ENCODE peak calls at places on chromosomes 4 and X, in seven cellular contexts. D is prostate gland, W is fibroblast of the aortic adventitia, P is left ventricle myocardium inferior, Q is astrocyte of the cerebellum, E is AG10803, V is Peyer's patch. O is an unnamed sample.

GRCh38 chrX:24341795-24342194 is 18.6 kb upstream of the SUPT20HL1 start:
- DNase-seq in Q (peak), E (peak), V (no peak), P (no peak), W (peak), D (no peak), O (no peak)

GRCh38 chr4:108851346-108851745 is 88.5 kb upstream of the ETNPPL start:
- DNase-seq in E (peak), W (peak), P (no peak), V (no peak), D (no peak), Q (peak), O (no peak)

GRCh38 chrX:2461711-2462016 is 39.1 kb downstream of the DHRSX start:
- DNase-seq in V (no peak), Q (no peak), E (no peak), P (no peak), W (no peak), D (no peak), O (no peak)

GRCh38 chr4:119739796-119740195 is 111.2 kb upstream of the PDE5A start:
- DNase-seq in D (no peak), E (no peak), W (no peak), P (no peak), Q (no peak), V (no peak), O (no peak)

GRCh38 chr4:7904108-7904516 is 35.5 kb downstream of the AFAP1 start:
- DNase-seq in Q (peak), P (no peak), V (no peak), W (peak), E (peak), D (no peak), O (no peak)

GRCh38 chrX:19034025-19034424 is 50.1 kb upstream of the PHKA2 start:
- DNase-seq in E (no peak), W (no peak), Q (no peak), D (no peak), P (no peak), V (no peak), O (no peak)

GRCh38 chrX:73944582-73944947 is 359.4 kb upstream of the ZCCHC13 start:
- DNase-seq in Q (no peak), W (peak), D (no peak), V (no peak), P (no peak), E (no peak), O (no peak)

GRCh38 chr4:71411976-71412375 is 73.2 kb downstream of the SLC4A4 start:
- DNase-seq in W (peak), V (no peak), Q (no peak), D (no peak), E (peak), P (no peak), O (no peak)

GRCh38 chr4:182427530-182427929 is 184.3 kb downstream of the TENM3 start:
- DNase-seq in P (no peak), W (peak), V (no peak), Q (no peak), E (peak), D (no peak), O (no peak)

GRCh38 chrX:41561045-41561444 is 113.9 kb downstream of the NYX start:
- DNase-seq in V (peak), P (no peak), W (peak), E (peak), D (no peak), Q (peak), O (no peak)

GRCh38 chrX:132146456-132146855 is 18.6 kb upstream of the FRMD7 start:
- DNase-seq in Q (no peak), V (no peak), E (no peak), W (no peak), D (no peak), P (no peak), O (no peak)

DNA sequence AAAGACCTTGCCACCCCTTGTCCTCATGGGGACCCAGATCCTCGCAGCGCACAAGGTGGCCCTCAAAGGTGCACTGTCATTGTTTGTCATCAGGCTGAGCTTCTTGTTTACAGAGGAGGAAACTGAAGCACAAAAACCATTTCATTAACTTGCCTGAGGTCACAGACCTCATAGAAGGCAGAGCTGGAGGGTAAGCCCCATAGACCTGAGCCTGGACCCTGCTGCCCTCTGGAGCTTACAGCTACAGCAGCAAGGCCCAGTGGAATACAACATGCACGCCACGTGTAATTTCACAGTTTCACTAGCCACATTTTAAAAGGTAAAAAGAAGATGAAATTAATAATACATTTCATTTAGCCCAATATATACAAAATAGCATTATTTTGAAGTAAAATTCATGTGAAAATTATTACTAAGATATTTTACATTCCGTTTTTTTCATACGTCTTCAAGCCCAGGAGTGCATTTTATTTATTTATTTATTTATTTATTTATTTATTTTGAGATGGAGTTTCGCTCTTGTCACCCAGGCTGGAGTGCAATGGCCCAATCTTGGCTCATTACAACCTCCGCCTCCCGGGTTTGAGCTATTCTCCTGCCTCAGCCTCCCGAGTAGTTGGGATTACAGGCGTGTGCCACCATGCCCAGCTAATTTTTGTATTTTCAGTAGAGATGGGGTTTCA is 8.8 kb downstream of the JAKMIP1 start:
- DNase-seq in Q (no peak), W (no peak), P (no peak), V (no peak), E (no peak), D (no peak), O (no peak)
- TF ChIP-seq CTCF in Q (no peak), W (no peak), P (no peak), V (no peak), E (no peak), D (no peak), O (peak)

GRCh38 chrX:54641530-54641929 is 111.5 kb downstream of the GNL3L start:
- DNase-seq in P (no peak), W (no peak), V (no peak), E (no peak), Q (no peak), D (no peak), O (no peak)

GRCh38 chrX:54639018-54639345 is 109.0 kb downstream of the GNL3L start:
- DNase-seq in D (no peak), V (no peak), E (no peak), P (no peak), Q (no peak), W (no peak), O (no peak)

GRCh38 chrX:54639346-54640102 is 109.5 kb downstream of the GNL3L start:
- DNase-seq in D (peak), Q (peak), P (peak), E (peak), V (peak), W (peak), O (peak)

GRCh38 chrX:54640103-54640428 is 110.0 kb downstream of the GNL3L start:
- DNase-seq in P (no peak), E (no peak), V (no peak), W (no peak), Q (no peak), D (no peak), O (no peak)

DNA sequence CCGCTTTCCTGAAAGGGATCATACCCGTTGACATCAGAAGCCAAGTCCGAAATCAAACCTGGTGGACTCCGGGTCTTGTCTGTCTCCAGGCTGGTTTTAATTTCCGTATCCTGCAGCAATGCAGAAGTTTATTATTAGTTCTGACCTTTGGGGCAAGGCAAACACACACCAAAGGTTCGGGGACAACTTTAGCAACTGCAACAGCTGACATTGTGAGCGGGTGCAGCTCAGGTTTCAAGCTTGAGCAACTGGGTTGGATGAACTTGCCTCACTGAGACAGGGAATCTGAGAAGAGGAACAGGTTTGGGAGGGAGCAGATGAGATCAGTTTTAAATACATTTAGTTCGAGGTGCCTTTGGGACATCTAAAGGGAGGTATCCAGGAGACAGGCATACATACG is 110.7 kb downstream of the GNL3L start:
- DNase-seq in P (no peak), Q (no peak), V (no peak), W (no peak), D (no peak), E (no peak), O (no peak)
- H3K4me3 ChIP-seq in P (no peak), Q (no peak), V (no peak), W (no peak), D (no peak), E (no peak), O (no peak)

GRCh38 chr4:2262944-2263250 is 988 bp upstream of the MXD4 start:
- DNase-seq in W (no peak), V (no peak), D (no peak), P (no peak), Q (no peak), E (no peak), O (no peak)

GRCh38 chr4:2261853-2262144 is at the start of gene MXD4:
- DNase-seq in W (no peak), Q (no peak), E (no peak), V (no peak), P (no peak), D (no peak), O (no peak)

GRCh38 chr4:2263701-2264321 is 1.9 kb upstream of the MXD4 start:
- DNase-seq in E (no peak), Q (no peak), P (peak), D (no peak), W (no peak), V (no peak), O (no peak)

GRCh38 chr4:2261110-2261852 is 628 bp downstream of the MXD4 start:
- DNase-seq in D (no peak), V (peak), E (peak), P (peak), W (peak), Q (no peak), O (no peak)

GRCh38 chr4:2262145-2262943 is 435 bp upstream of the MXD4 start:
- DNase-seq in W (peak), Q (peak), E (peak), P (peak), V (peak), D (peak), O (peak)
- TF ChIP-seq CTCF in W (no peak), Q (no peak), E (no peak), P (no peak), V (no peak), D (no peak), O (no peak)

GRCh38 chr4:80268081-80268823 is 1.8 kb downstream of the FGF5 start:
- DNase-seq in W (peak), V (no peak), D (no peak), E (peak), Q (no peak), P (no peak), O (no peak)
- H3K4me3 ChIP-seq in W (peak), V (peak), D (no peak), E (peak), Q (peak), P (no peak), O (no peak)

GRCh38 chr4:69831270-69831627 is 28.7 kb downstream of the SULT1E1 start:
- DNase-seq in E (no peak), P (no peak), Q (no peak), V (no peak), W (no peak), D (no peak), O (no peak)

GRCh38 chr4:69832326-69833030 is 27.5 kb downstream of the SULT1E1 start:
- DNase-seq in Q (no peak), E (no peak), W (no peak), P (no peak), V (peak), D (no peak), O (no peak)

GRCh38 chr4:69829678-69830077 is 30.3 kb downstream of the SULT1E1 start:
- DNase-seq in E (no peak), W (no peak), P (no peak), V (no peak), Q (no peak), D (no peak), O (no peak)

GRCh38 chr4:69831646-69832325 is 28.2 kb downstream of the SULT1E1 start:
- DNase-seq in E (no peak), W (no peak), V (peak), Q (no peak), D (no peak), P (peak), O (no peak)

DNA sequence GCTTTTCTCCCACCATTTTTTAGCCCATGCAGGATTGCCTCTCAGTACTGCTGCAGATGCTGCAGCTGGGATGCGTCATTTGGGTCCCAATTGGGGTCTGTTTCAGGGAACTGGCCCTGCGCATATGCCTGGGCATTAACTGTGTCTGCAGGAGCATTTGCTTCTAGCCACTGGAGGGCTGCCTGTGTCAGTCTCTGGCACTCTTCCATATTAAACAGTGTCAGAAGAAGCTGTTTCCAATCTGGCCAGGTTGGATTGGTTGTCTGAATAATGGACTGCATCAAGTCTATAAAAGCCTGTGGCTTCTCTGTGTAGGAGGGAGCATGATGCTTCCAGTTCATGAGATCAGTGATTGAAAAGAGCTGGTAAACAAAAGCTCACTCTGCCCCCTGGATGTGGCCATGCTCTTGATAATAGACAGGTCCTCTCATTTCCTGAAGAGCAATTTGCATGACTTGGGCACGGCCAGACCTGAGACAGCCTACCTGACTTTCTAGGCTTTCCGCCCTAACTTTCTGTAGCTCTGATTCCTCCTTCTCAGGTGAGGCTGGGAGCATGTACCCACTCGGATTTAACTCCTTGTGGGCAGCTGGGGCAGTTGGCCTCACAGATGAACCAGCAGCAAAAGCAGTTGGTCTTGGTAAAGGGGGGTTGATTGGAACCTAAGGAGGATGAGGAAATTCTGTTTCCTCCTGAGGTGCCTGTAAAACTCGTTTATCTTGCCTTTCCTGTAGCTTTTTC is 29.2 kb downstream of the SULT1E1 start:
- DNase-seq in W (peak), P (no peak), D (peak), V (peak), Q (no peak), E (peak), O (peak)
- TF ChIP-seq CTCF in W (no peak), P (no peak), D (no peak), V (no peak), Q (no peak), E (no peak), O (peak)